ENCODE peak calls at places on chromosomes 6 and 20, in four cellular contexts. G is SK-N-SH, E is foreskin fibroblast, X is ascending aorta. W is an unnamed sample.

GRCh38 chr6:106379951-106380350 is 19.4 kb downstream of the CRYBG1 start:
- DNase-seq in X (no peak), G (no peak), E (no peak), W (no peak)

GRCh38 chr20:63525968-63526367 is 5.4 kb downstream of the PPDPF start:
- DNase-seq in G (no peak), X (no peak), E (no peak), W (no peak)

GRCh38 chr6:131914967-131915751 is 36.0 kb downstream of the CCN2 start:
- DNase-seq in G (peak), E (peak), X (peak), W (no peak)

GRCh38 chr6:74598473-74599393 is 607.1 kb downstream of the COL12A1 start:
- DNase-seq in X (no peak), E (peak), G (no peak), W (peak)

GRCh38 chr20:15814903-15815302 is 758.3 kb downstream of the KIF16B start:
- DNase-seq in E (peak), X (no peak), G (no peak), W (no peak)

GRCh38 chr20:49590163-49591017 is 22.5 kb upstream of the PTGIS start:
- DNase-seq in X (no peak), E (peak), G (no peak), W (no peak)

GRCh38 chr6:43724914-43725642 is 37.5 kb upstream of the MRPS18A start:
- DNase-seq in X (peak), G (no peak), E (peak), W (peak)

GRCh38 chr6:162726997-162727346 is 594 bp downstream of the PRKN start:
- DNase-seq in G (no peak), E (peak), X (no peak), W (no peak)

GRCh38 chr6:47519279-47519678 is 41.7 kb downstream of the CD2AP start:
- DNase-seq in X (no peak), E (no peak), G (no peak), W (no peak)

GRCh38 chr6:94344866-94345265 is 925.5 kb upstream of the EPHA7 start:
- DNase-seq in E (no peak), G (no peak), X (no peak), W (no peak)

GRCh38 chr20:35902545-35902941 is 51.8 kb downstream of the SCAND1 start:
- DNase-seq in G (no peak), E (no peak), X (no peak), W (no peak)

GRCh38 chr6:46390153-46390876 is 100.9 kb downstream of the RCAN2 start:
- DNase-seq in G (no peak), X (no peak), E (no peak), W (no peak)

GRCh38 chr20:20713244-20713765 is 861 bp upstream of the RALGAPA2 start:
- DNase-seq in X (peak), G (peak), E (peak), W (no peak)

GRCh38 chr20:6489361-6490154 is 277.9 kb upstream of the BMP2 start:
- DNase-seq in X (no peak), G (no peak), E (peak), W (no peak)

GRCh38 chr20:22743426-22743825 is 159.1 kb upstream of the FOXA2 start:
- DNase-seq in G (no peak), X (no peak), E (no peak), W (no peak)

GRCh38 chr6:125014157-125014957 is 52.1 kb downstream of the RNF217 start:
- DNase-seq in G (no peak), E (peak), X (no peak), W (peak)

GRCh38 chr6:149293244-149293643 is 24.3 kb upstream of the TAB2 start:
- DNase-seq in E (no peak), G (no peak), X (no peak), W (no peak)

GRCh38 chr6:158332237-158332636 is 20.0 kb downstream of the TULP4 start:
- DNase-seq in X (no peak), G (no peak), E (no peak), W (no peak)

GRCh38 chr20:35055445-35056276 is 36.9 kb downstream of the TRPC4AP start:
- DNase-seq in G (peak), E (no peak), X (peak), W (peak)

DNA sequence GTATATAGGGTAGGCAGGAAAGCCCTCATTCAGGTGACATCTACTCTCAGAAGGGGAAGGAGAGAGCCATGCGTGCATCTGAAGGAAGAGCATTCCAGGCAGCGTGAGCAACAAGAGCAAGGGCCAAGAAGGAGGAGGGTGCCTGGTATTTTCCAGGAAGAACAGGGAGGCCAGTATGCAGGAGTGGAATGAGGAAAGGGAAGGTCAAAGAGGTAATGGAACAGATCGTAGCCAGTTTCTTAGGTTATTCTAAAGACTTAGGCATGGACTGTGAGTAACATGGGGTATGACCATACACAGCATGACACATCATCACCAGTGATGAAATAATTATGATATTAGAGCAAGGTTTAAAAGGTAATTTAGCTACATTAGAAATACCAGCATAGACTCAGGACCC is 24.1 kb downstream of the ALDH8A1 start:
- DNase-seq in X (no peak), G (no peak), E (peak), W (no peak)
- TF ChIP-seq CTCF in X (no peak), G (no peak), E (no peak), W (no peak)

DNA sequence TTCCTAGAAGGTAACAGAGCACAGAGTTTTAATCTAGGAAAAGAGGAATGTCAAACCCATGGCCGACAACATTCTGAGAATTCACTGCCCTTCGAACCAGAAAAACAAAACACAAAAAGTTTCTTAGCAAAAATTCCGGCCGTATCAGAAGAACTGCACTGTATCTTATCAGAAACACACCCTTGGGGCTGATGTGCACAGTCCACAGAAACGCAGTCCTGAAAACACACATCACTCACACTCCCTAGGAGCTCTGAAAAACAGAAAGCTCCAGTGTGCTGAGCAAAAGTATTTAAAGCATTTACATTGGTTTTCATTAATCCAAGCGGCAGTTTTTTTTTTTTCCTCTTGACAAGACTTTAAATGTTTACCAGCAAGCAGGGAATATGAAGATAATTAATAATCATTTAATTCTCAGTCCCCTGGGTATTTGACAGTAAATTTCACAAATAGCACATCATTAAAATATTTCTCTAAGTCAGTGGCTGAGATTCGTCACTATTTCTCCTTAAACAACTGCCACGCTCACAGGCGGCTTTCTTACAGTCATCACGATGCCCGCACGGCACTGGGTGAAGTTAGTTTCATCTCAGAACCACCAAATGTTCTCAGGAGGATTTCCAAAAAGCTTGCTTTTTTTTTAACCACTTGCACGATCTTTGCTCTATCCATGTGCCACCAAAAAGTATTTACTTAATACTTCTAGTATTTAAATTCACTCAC is 13.3 kb downstream of the NFATC2 start:
- DNase-seq in G (no peak), E (peak), X (no peak), W (peak)
- H3K4me3 ChIP-seq in G (no peak), E (peak), X (peak), W (no peak)

GRCh38 chr6:166490671-166491500 is 95.6 kb downstream of the RAMACL start:
- DNase-seq in X (no peak), E (peak), G (peak), W (no peak)
- TF ChIP-seq CTCF in X (no peak), E (no peak), G (no peak), W (no peak)

DNA sequence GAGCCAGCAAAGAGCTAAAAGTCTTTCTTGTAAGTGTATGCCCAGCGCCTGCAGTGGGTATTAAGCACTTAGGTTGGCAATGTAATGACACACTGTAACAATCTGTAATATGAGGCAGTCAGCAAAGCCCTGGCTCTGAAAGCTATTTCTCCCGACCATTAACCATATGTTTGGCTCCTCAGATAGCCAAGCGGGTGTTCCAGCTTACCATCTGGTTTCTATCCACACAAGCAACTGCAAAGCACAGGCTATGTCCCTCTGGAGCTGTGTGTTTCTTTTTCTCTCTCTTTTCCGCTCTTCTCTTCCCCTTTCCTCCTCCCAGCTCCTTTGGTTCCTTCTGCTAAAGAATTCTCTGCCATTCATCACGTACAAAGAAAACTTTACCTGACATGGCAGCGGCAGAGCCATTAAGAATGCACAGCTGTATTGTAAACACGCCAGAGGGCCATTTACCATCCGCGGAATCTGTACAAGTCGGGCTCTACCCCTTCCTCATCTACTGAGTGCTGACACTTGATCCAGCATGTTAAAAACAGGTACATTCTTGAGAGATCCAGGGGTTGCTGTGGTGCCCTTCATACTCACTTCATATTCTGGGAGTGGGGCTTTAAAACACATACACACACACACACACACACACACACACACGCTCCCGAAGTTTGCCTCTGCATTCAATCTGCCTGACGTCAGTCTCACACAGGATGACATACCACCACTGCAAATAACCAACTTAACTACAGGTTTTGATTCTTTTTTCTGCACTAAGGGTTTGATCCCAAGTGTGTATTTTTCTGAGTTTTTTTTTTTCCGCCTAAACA is 77.3 kb downstream of the BACH2 start:
- DNase-seq in G (peak), X (peak), E (peak), W (peak)
- H3K4me3 ChIP-seq in G (peak), X (peak), E (peak), W (no peak)

DNA sequence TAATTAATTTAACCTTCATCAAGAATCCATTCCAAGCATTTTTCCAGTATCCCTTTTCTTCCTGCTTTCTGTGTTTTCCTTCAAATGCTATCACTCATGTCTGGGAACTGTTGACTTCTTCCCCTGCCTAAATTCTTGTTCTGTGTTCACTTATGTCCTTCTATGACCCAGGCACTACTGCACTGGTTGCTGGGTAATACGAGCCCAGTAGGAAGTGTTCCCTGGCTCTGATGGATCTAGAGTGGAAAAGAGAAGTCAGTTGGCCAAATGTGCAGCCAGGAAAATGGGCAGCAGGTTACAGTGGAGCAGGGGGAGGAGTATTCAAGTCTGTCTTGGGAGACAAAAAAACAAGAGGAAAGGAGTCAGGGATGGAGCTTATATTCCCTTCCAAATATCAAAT is 7.1 kb downstream of the OVOL2 start:
- DNase-seq in X (no peak), E (no peak), G (no peak), W (no peak)
- TF ChIP-seq CTCF in X (no peak), E (no peak), G (no peak), W (no peak)

GRCh38 chr20:24698189-24698588 is 228.8 kb downstream of the SYNDIG1 start:
- DNase-seq in G (no peak), E (no peak), X (no peak), W (no peak)

GRCh38 chr20:24695529-24696225 is 226.2 kb downstream of the SYNDIG1 start:
- DNase-seq in E (no peak), G (peak), X (no peak), W (no peak)

GRCh38 chr20:24697411-24697810 is 228.0 kb downstream of the SYNDIG1 start:
- DNase-seq in G (no peak), X (no peak), E (no peak), W (no peak)

GRCh38 chr20:24694727-24695528 is 225.5 kb downstream of the SYNDIG1 start:
- DNase-seq in G (peak), X (no peak), E (peak), W (no peak)

DNA sequence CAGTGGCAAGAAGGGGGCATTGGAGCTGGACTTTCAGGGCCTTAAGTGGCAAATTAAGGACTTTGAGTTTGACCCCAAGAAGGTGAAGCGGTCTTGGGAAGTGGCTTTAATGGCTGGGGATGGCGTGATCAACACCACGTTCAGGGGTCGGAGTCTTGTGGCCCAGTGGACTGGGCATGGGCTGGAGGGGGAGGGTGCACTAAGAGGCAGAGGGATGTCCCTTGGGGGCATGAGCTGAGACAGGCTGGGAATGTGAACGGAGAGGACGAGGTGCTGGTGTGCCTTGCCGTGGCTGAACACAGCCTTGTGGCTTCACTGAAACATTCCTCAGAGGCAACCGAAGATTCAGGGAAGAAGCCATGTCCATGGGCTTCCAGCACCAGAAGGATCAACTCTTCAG is 227.0 kb downstream of the SYNDIG1 start:
- DNase-seq in G (peak), X (no peak), E (no peak), W (no peak)
- H3K4me3 ChIP-seq in G (no peak), X (no peak), E (no peak), W (no peak)

GRCh38 chr6:160520043-160520904 is 143.8 kb downstream of the LPA start:
- DNase-seq in G (peak), X (peak), E (peak), W (no peak)
- TF ChIP-seq CTCF in G (peak), X (no peak), E (no peak), W (no peak)

DNA sequence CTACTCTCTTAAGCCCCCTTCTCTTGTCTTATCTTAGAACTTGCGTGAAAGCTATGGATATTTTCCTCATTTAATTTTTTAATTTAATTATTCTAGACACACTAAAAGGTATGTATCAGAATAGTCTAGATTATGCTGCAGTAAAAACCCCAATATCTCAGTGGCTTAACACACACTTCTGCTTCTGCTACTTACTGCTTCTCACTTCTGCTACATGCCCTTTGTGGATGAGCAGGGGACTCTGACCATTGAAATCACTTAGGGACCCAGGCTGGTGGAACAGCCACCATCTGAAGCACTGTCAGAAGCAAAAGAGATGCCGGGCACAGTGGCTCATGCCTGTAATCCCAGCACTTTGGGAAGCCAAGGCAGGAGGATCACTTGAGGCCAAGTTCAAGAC is 27.2 kb upstream of the SCUBE3 start:
- DNase-seq in X (no peak), E (no peak), G (no peak), W (no peak)
- H3K4me3 ChIP-seq in X (no peak), E (no peak), G (no peak), W (no peak)

DNA sequence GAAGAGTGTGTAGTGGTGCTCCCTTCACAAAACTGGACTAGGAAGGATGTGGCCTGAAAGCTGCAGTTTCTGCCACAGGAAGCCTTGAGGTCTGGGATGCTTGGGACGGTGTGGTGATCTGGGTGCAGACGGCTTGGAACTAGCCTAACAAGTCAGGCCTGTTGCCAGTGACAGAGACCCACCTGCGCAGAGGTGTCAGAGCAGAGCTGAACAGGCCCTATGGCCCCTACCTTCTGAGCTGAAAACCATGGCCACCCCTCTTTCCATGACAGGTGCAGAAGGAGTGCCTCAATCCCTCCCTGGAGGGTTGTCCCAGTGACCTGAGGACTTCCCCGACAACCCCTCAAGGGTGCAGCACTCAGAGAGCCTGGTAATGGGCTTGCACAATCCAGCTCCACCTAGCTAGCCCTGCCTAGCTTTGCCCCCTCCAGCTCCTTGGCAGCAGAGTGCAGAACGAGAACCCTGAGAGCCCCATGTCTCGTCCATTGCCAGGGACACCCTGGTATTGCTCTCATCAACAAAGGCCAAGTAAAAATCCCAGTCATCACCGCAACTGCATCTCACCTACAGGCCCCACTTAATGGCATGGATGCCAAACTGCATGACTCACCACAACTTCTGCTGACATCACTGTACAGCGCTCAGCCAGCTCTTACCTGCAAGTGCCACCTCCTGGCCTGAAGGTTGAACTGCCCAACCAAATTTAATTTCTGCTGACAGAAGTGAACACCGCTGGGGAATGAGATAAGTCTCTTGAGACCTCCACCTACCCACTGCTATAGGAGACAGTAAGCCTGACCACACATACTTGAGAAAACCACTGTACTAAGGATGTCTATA is 563.1 kb downstream of the TFAP2A start:
- DNase-seq in X (no peak), E (no peak), G (no peak), W (no peak)
- TF ChIP-seq CTCF in X (no peak), E (peak), G (peak), W (no peak)

W was measured in AG09309.